ENCODE peak calls at places on chromosomes 3 and 15, in nine cellular contexts. M is progenitor cell of endocrine pancreas, Q is AG09319, F is tibial artery, Y is GM12864, B is cardiac fibroblast, J is spleen, R is Peyer's patch, T is cardiac muscle cell. V is an unnamed sample.

GRCh38 chr3:105369501-105370371 is 3.0 kb downstream of the ALCAM start:
- DNase-seq in M (peak; percentile 30), Q (no peak), T (peak; percentile 75), Y (peak; percentile 60), J (peak; percentile 89), B (peak; percentile 85), R (no peak), F (peak; percentile 80), V (peak; percentile 15)

GRCh38 chr3:41327718-41328117 is 128.4 kb downstream of the CTNNB1 start:
- DNase-seq in B (peak; percentile 84), R (no peak), F (no peak), Y (no peak), J (no peak), M (no peak), Q (no peak), T (no peak), V (no peak)

GRCh38 chr3:158703566-158703965 is 28.7 kb downstream of the RARRES1 start:
- DNase-seq in J (no peak), F (no peak), R (no peak), B (peak; percentile 31), M (no peak), Y (no peak), T (no peak), Q (no peak), V (no peak)

GRCh38 chr3:57161915-57162314 is 3.2 kb downstream of the IL17RD start:
- DNase-seq in J (no peak), Y (no peak), T (no peak), R (no peak), M (no peak), B (no peak), Q (no peak), F (no peak), V (no peak)

GRCh38 chr15:45291822-45292582 is 40.0 kb downstream of the SLC28A2 start:
- DNase-seq in Y (no peak), Q (no peak), J (no peak), R (no peak), T (no peak), M (no peak), B (no peak), F (no peak), V (no peak)

GRCh38 chr15:37764733-37765191 is 169.7 kb upstream of the TMCO5A start:
- DNase-seq in F (no peak), M (no peak), T (peak; percentile 12), J (no peak), Q (peak; percentile 3), Y (no peak), R (no peak), B (peak; percentile 85), V (no peak)

GRCh38 chr3:27633224-27633545 is 88.9 kb downstream of the EOMES start:
- DNase-seq in F (no peak), B (peak; percentile 76), Q (peak; percentile 10), J (no peak), M (no peak), R (no peak), T (no peak), Y (no peak), V (no peak)

GRCh38 chr15:70051948-70052633 is 45.6 kb downstream of the TLE3 start:
- DNase-seq in Y (no peak), M (no peak), Q (no peak), R (peak; percentile 25), F (peak; percentile 12), B (no peak), J (peak; percentile 49), T (no peak), V (no peak)

GRCh38 chr3:190034446-190034845 is 86.3 kb downstream of the P3H2 start:
- DNase-seq in Y (no peak), M (no peak), T (no peak), F (no peak), R (no peak), B (no peak), J (no peak), Q (no peak), V (no peak)

GRCh38 chr3:190031887-190032752 is 88.6 kb downstream of the P3H2 start:
- DNase-seq in T (no peak), F (no peak), B (no peak), Y (no peak), R (no peak), Q (no peak), J (no peak), M (no peak), V (no peak)

GRCh38 chr3:190036631-190037030 is 84.1 kb downstream of the P3H2 start:
- DNase-seq in T (no peak), R (no peak), Y (no peak), M (no peak), Q (no peak), B (peak; percentile 86), J (no peak), F (no peak), V (no peak)

GRCh38 chr3:190038050-190038631 is 82.6 kb downstream of the P3H2 start:
- DNase-seq in B (peak; percentile 86), M (no peak), Y (no peak), T (peak; percentile 76), J (no peak), Q (peak; percentile 19), F (peak; percentile 40), R (peak; percentile 49), V (no peak)

DNA sequence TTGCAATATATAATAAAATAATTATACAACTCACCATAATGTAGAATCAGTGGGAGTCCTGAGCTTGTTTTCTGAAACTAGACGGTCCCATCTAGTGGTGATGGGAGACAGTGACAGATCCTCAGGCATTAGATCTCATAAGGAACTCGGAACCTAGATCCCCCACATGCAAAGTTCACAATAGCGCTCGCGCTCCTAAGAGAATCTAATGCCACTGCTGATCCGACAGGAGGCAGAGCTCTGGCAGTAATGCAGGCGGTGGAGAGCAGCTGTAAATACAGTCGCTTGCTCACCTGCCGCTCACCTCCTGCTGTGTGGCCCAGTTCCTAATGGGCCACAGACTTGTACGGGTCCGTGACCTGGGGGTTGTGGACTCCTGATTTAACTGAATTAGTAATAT is 87.8 kb downstream of the P3H2 start:
- DNase-seq in R (no peak), Q (no peak), M (no peak), F (no peak), T (no peak), B (no peak), Y (no peak), J (no peak), V (no peak)
- TF ChIP-seq CTCF in R (no peak), Q (no peak), M (no peak), F (no peak), T (no peak), B (no peak), Y (no peak), J (no peak), V (no peak)

GRCh38 chr3:17749281-17749680 is 6.8 kb upstream of the TBC1D5 start:
- DNase-seq in T (no peak), Q (no peak), J (no peak), B (no peak), M (no peak), R (no peak), Y (no peak), F (no peak), V (no peak)

GRCh38 chr3:17752851-17753250 is 10.4 kb upstream of the TBC1D5 start:
- DNase-seq in B (peak; percentile 8), Q (no peak), J (no peak), Y (no peak), R (no peak), M (no peak), F (no peak), T (no peak), V (no peak)

GRCh38 chr3:17753271-17753992 is 11.0 kb upstream of the TBC1D5 start:
- DNase-seq in Y (no peak), B (peak; percentile 21), J (no peak), Q (no peak), F (no peak), T (no peak), R (no peak), M (no peak), V (no peak)

GRCh38 chr3:17749705-17750293 is 7.4 kb upstream of the TBC1D5 start:
- DNase-seq in R (no peak), B (no peak), F (no peak), Y (no peak), M (no peak), T (no peak), J (no peak), Q (no peak), V (no peak)

GRCh38 chr3:17752441-17752840 is 10.0 kb upstream of the TBC1D5 start:
- DNase-seq in B (no peak), F (no peak), T (no peak), R (no peak), Y (no peak), J (no peak), M (no peak), Q (peak; percentile 11), V (no peak)
- TF ChIP-seq CTCF in B (no peak), F (no peak), T (no peak), R (no peak), Y (no peak), J (no peak), M (no peak), Q (no peak), V (no peak)

GRCh38 chr3:173993299-173993698 is 595.8 kb downstream of the NLGN1 start:
- DNase-seq in T (no peak), Q (peak; percentile 48), J (no peak), R (no peak), F (no peak), M (no peak), Y (no peak), B (peak; percentile 71), V (no peak)
- TF ChIP-seq CTCF in T (peak; percentile 37), Q (peak; percentile 55), J (no peak), R (no peak), F (no peak), M (peak; percentile 36), Y (peak; percentile 12), B (peak; percentile 46), V (no peak)

GRCh38 chr15:72341361-72341760 is 21.4 kb upstream of the CELF6 start:
- DNase-seq in Q (no peak), F (no peak), T (peak; percentile 63), M (no peak), B (peak; percentile 14), J (no peak), R (no peak), Y (no peak), V (no peak)

GRCh38 chr15:72340366-72340765 is 20.4 kb upstream of the CELF6 start:
- DNase-seq in M (no peak), Q (no peak), T (no peak), B (peak; percentile 58), J (no peak), Y (no peak), R (no peak), F (no peak), V (no peak)

GRCh38 chr15:72339777-72340177 is 19.8 kb upstream of the CELF6 start:
- DNase-seq in J (no peak), T (no peak), F (peak; percentile 28), M (no peak), B (peak; percentile 96), R (no peak), Q (peak; percentile 95), Y (no peak), V (no peak)

GRCh38 chr15:72344602-72345001 is 24.6 kb upstream of the CELF6 start:
- DNase-seq in J (no peak), T (no peak), B (no peak), R (no peak), Q (no peak), M (no peak), Y (no peak), F (no peak), V (no peak)

DNA sequence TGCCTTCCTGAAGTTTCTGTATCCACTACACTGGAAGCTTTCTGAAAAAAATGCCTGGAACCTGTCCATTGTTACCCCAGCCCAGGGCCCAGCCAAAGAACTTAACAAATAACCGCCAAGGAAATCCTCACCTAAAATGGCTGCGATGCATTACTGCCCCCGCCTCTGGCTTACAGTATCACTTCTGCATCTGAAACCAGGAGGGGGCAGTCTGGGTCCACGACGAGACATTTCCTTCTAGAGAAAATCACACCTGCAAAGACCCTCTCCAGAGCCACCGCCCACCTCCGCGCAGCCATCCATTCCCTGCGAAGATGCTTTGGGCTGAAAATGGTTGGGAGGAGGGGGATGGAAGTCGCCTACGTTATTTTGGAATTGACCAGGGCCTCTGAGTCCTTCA is 22.4 kb upstream of the CELF6 start:
- DNase-seq in Q (no peak), R (no peak), Y (no peak), J (no peak), M (no peak), B (peak; percentile 41), F (no peak), T (peak; percentile 40), V (no peak)
- TF ChIP-seq CTCF in Q (peak; percentile 31), R (peak; percentile 29), Y (peak; percentile 38), J (peak; percentile 60), M (peak; percentile 45), B (peak; percentile 43), F (no peak), T (peak; percentile 37), V (no peak)